ENCODE peak calls at places on chromosomes 6 and 20, in nine cellular contexts. L is amygdala; J is lung microvascular endothelial cell; Y is substantia nigra; T is upper lobe of right lung; M is Caki2; I is G401; R is CD8-positive, alpha-beta memory T cell; O is NCI-H446. N is an unnamed sample.

GRCh38 chr6:170227521-170227983 is 63.3 kb downstream of the DLL1 start:
- DNase-seq in M (no peak), L (no peak), I (no peak), R (no peak), J (no peak), T (peak), Y (no peak), O (no peak), N (no peak)

GRCh38 chr6:90495216-90495817 is 91.6 kb downstream of the MAP3K7 start:
- DNase-seq in Y (no peak), I (no peak), J (no peak), T (no peak), O (no peak), R (no peak), M (no peak), L (no peak), N (no peak)

GRCh38 chr20:48921883-48922867 is 664 bp downstream of the ARFGEF2 start:
- DNase-seq in J (no peak), Y (no peak), M (no peak), L (peak), I (no peak), T (no peak), R (peak), O (peak), N (no peak)

GRCh38 chr6:111494951-111495350 is 11.9 kb upstream of the REV3L start:
- DNase-seq in O (no peak), T (no peak), J (peak), M (no peak), L (no peak), Y (no peak), I (no peak), R (no peak), N (no peak)

GRCh38 chr6:100446922-100447899 is 17.5 kb downstream of the SIM1 start:
- DNase-seq in J (no peak), M (no peak), R (no peak), T (no peak), O (no peak), I (no peak), Y (no peak), L (no peak), N (no peak)

GRCh38 chr6:75374913-75375530 is 90.4 kb upstream of the TMEM30A start:
- DNase-seq in O (no peak), I (no peak), L (no peak), R (no peak), T (no peak), J (no peak), M (no peak), Y (no peak), N (no peak)

GRCh38 chr6:170260686-170261085 is 30.2 kb downstream of the DLL1 start:
- DNase-seq in Y (no peak), J (no peak), R (no peak), O (no peak), M (no peak), T (no peak), I (no peak), L (no peak), N (no peak)

GRCh38 chr20:61271273-61272221 is 19.5 kb downstream of the CDH4 start:
- DNase-seq in T (no peak), O (no peak), R (no peak), I (peak), Y (no peak), L (peak), M (no peak), J (no peak), N (no peak)

GRCh38 chr6:124870611-124871201 is 91.5 kb upstream of the RNF217 start:
- DNase-seq in I (peak), M (no peak), Y (no peak), R (no peak), T (no peak), J (peak), L (no peak), O (peak), N (peak)

GRCh38 chr6:34912715-34913464 is 23.8 kb downstream of the ANKS1A start:
- DNase-seq in R (no peak), M (peak), Y (no peak), O (no peak), J (no peak), T (no peak), I (no peak), L (no peak), N (no peak)

GRCh38 chr20:57944988-57945387 is 235.2 kb upstream of the PMEPA1 start:
- DNase-seq in O (no peak), M (no peak), J (no peak), I (no peak), Y (no peak), R (no peak), L (no peak), T (no peak), N (no peak)